ENCODE peak calls at places on chromosomes 4 and X, in five cellular contexts. One of them, this sample, is unnamed.

GRCh38 chr4:174340714-174341113 is 57.0 kb downstream of the CEP44 start:
- DNase-seq in A673: no peak
- DNase-seq in astrocyte of the spinal cord: no peak
- DNase-seq in upper lobe of right lung: no peak
- DNase-seq in IMR-90: no peak
- DNase-seq in this sample: peak

GRCh38 chrX:51568586-51568985 is 50.1 kb downstream of the CENPVL3 start:
- DNase-seq in A673: no peak
- DNase-seq in astrocyte of the spinal cord: peak
- DNase-seq in upper lobe of right lung: no peak
- DNase-seq in IMR-90: peak
- DNase-seq in this sample: peak

GRCh38 chr4:103018391-103019318 is 850 bp downstream of the SLC9B1 start:
- DNase-seq in A673: peak
- DNase-seq in astrocyte of the spinal cord: no peak
- DNase-seq in upper lobe of right lung: peak
- DNase-seq in IMR-90: no peak
- DNase-seq in this sample: no peak

GRCh38 chr4:144787365-144788263 is 141.7 kb downstream of the HHIP start:
- DNase-seq in A673: peak
- DNase-seq in astrocyte of the spinal cord: peak
- DNase-seq in upper lobe of right lung: no peak
- DNase-seq in IMR-90: peak
- DNase-seq in this sample: peak

GRCh38 chrX:149280011-149280410 is 225.1 kb downstream of the IDS start:
- DNase-seq in A673: no peak
- DNase-seq in astrocyte of the spinal cord: no peak
- DNase-seq in upper lobe of right lung: no peak
- DNase-seq in IMR-90: no peak
- DNase-seq in this sample: no peak

GRCh38 chrX:96538104-96538725 is 146.4 kb upstream of the DIAPH2 start:
- DNase-seq in A673: no peak
- DNase-seq in astrocyte of the spinal cord: no peak
- DNase-seq in upper lobe of right lung: no peak
- DNase-seq in IMR-90: no peak
- DNase-seq in this sample: no peak

GRCh38 chr4:123784626-123785025 is 388.0 kb downstream of the SPRY1 start:
- DNase-seq in A673: no peak
- DNase-seq in astrocyte of the spinal cord: no peak
- DNase-seq in upper lobe of right lung: no peak
- DNase-seq in IMR-90: no peak
- DNase-seq in this sample: no peak

GRCh38 chrX:109934935-109935334 is 68.0 kb upstream of the TMEM164 start:
- DNase-seq in A673: no peak
- DNase-seq in astrocyte of the spinal cord: peak
- DNase-seq in upper lobe of right lung: no peak
- DNase-seq in IMR-90: peak
- DNase-seq in this sample: peak

GRCh38 chrX:72247206-72247944 is 8.5 kb upstream of the ERCC6L start:
- DNase-seq in A673: no peak
- DNase-seq in astrocyte of the spinal cord: no peak
- DNase-seq in upper lobe of right lung: peak
- DNase-seq in IMR-90: peak
- DNase-seq in this sample: peak

GRCh38 chr4:54556081-54556480 is 101.7 kb upstream of the KIT start:
- DNase-seq in A673: no peak
- DNase-seq in astrocyte of the spinal cord: no peak
- DNase-seq in upper lobe of right lung: no peak
- DNase-seq in IMR-90: no peak
- DNase-seq in this sample: no peak

GRCh38 chr4:52202251-52202779 is 151.2 kb downstream of the SPATA18 start:
- DNase-seq in A673: no peak
- DNase-seq in astrocyte of the spinal cord: no peak
- DNase-seq in upper lobe of right lung: no peak
- DNase-seq in IMR-90: no peak
- DNase-seq in this sample: no peak
- H3K4me3 ChIP-seq in A673: no peak
- H3K4me3 ChIP-seq in astrocyte of the spinal cord: no peak
- H3K4me3 ChIP-seq in upper lobe of right lung: no peak
- H3K4me3 ChIP-seq in IMR-90: no peak
- H3K4me3 ChIP-seq in this sample: no peak

GRCh38 chr4:184016742-184017668 is 111.9 kb downstream of the STOX2 start:
- DNase-seq in A673: no peak
- DNase-seq in astrocyte of the spinal cord: no peak
- DNase-seq in upper lobe of right lung: no peak
- DNase-seq in IMR-90: peak
- DNase-seq in this sample: no peak

GRCh38 chr4:184024637-184025036 is 119.5 kb downstream of the STOX2 start:
- DNase-seq in A673: no peak
- DNase-seq in astrocyte of the spinal cord: no peak
- DNase-seq in upper lobe of right lung: no peak
- DNase-seq in IMR-90: no peak
- DNase-seq in this sample: no peak

GRCh38 chr4:184019084-184019483 is 114.0 kb downstream of the STOX2 start:
- DNase-seq in A673: no peak
- DNase-seq in astrocyte of the spinal cord: peak
- DNase-seq in upper lobe of right lung: no peak
- DNase-seq in IMR-90: peak
- DNase-seq in this sample: no peak

GRCh38 chr4:184019667-184020665 is 114.9 kb downstream of the STOX2 start:
- DNase-seq in A673: no peak
- DNase-seq in astrocyte of the spinal cord: no peak
- DNase-seq in upper lobe of right lung: no peak
- DNase-seq in IMR-90: no peak
- DNase-seq in this sample: no peak

GRCh38 chr4:184021389-184021788 is 116.3 kb downstream of the STOX2 start:
- DNase-seq in A673: no peak
- DNase-seq in astrocyte of the spinal cord: no peak
- DNase-seq in upper lobe of right lung: no peak
- DNase-seq in IMR-90: no peak
- DNase-seq in this sample: no peak
- TF ChIP-seq CTCF in A673: no peak
- TF ChIP-seq CTCF in astrocyte of the spinal cord: no peak
- TF ChIP-seq CTCF in upper lobe of right lung: no peak
- TF ChIP-seq CTCF in IMR-90: no peak
- TF ChIP-seq CTCF in this sample: no peak

GRCh38 chr4:7621252-7621651 is 186.5 kb upstream of the PSAPL1 start:
- DNase-seq in A673: no peak
- DNase-seq in astrocyte of the spinal cord: no peak
- DNase-seq in upper lobe of right lung: no peak
- DNase-seq in IMR-90: no peak
- DNase-seq in this sample: no peak

GRCh38 chr4:7620086-7620813 is 185.5 kb upstream of the PSAPL1 start:
- DNase-seq in A673: no peak
- DNase-seq in astrocyte of the spinal cord: no peak
- DNase-seq in upper lobe of right lung: no peak
- DNase-seq in IMR-90: no peak
- DNase-seq in this sample: no peak

GRCh38 chr4:7620814-7621176 is 186.1 kb upstream of the PSAPL1 start:
- DNase-seq in A673: no peak
- DNase-seq in astrocyte of the spinal cord: no peak
- DNase-seq in upper lobe of right lung: no peak
- DNase-seq in IMR-90: no peak
- DNase-seq in this sample: no peak

GRCh38 chr4:7616193-7616592 is 181.5 kb upstream of the PSAPL1 start:
- DNase-seq in A673: no peak
- DNase-seq in astrocyte of the spinal cord: no peak
- DNase-seq in upper lobe of right lung: no peak
- DNase-seq in IMR-90: no peak
- DNase-seq in this sample: no peak

GRCh38 chr4:7618361-7618760 is 183.6 kb upstream of the PSAPL1 start:
- DNase-seq in A673: no peak
- DNase-seq in astrocyte of the spinal cord: no peak
- DNase-seq in upper lobe of right lung: no peak
- DNase-seq in IMR-90: no peak
- DNase-seq in this sample: no peak
- H3K4me3 ChIP-seq in A673: no peak
- H3K4me3 ChIP-seq in astrocyte of the spinal cord: no peak
- H3K4me3 ChIP-seq in upper lobe of right lung: no peak
- H3K4me3 ChIP-seq in IMR-90: no peak
- H3K4me3 ChIP-seq in this sample: no peak

GRCh38 chr4:3830774-3831528 is 64.8 kb downstream of the ADRA2C start:
- DNase-seq in A673: no peak
- DNase-seq in astrocyte of the spinal cord: no peak
- DNase-seq in upper lobe of right lung: no peak
- DNase-seq in IMR-90: no peak
- DNase-seq in this sample: no peak

GRCh38 chr4:3831529-3832150 is 65.5 kb downstream of the ADRA2C start:
- DNase-seq in A673: no peak
- DNase-seq in astrocyte of the spinal cord: no peak
- DNase-seq in upper lobe of right lung: no peak
- DNase-seq in IMR-90: no peak
- DNase-seq in this sample: no peak

GRCh38 chr4:3829211-3829953 is 63.2 kb downstream of the ADRA2C start:
- DNase-seq in A673: no peak
- DNase-seq in astrocyte of the spinal cord: no peak
- DNase-seq in upper lobe of right lung: no peak
- DNase-seq in IMR-90: no peak
- DNase-seq in this sample: no peak

GRCh38 chr4:3828546-3828945 is 62.4 kb downstream of the ADRA2C start:
- DNase-seq in A673: no peak
- DNase-seq in astrocyte of the spinal cord: no peak
- DNase-seq in upper lobe of right lung: no peak
- DNase-seq in IMR-90: no peak
- DNase-seq in this sample: no peak

GRCh38 chr4:3829954-3830773 is 64.0 kb downstream of the ADRA2C start:
- DNase-seq in A673: peak
- DNase-seq in astrocyte of the spinal cord: no peak
- DNase-seq in upper lobe of right lung: no peak
- DNase-seq in IMR-90: no peak
- DNase-seq in this sample: no peak
- TF ChIP-seq CTCF in A673: peak
- TF ChIP-seq CTCF in astrocyte of the spinal cord: no peak
- TF ChIP-seq CTCF in upper lobe of right lung: no peak
- TF ChIP-seq CTCF in IMR-90: no peak
- TF ChIP-seq CTCF in this sample: no peak

GRCh38 chr4:26029512-26030131 is 115.6 kb downstream of the SMIM20 start:
- DNase-seq in A673: no peak
- DNase-seq in astrocyte of the spinal cord: no peak
- DNase-seq in upper lobe of right lung: no peak
- DNase-seq in IMR-90: no peak
- DNase-seq in this sample: no peak

GRCh38 chr4:26028133-26028792 is 114.2 kb downstream of the SMIM20 start:
- DNase-seq in A673: no peak
- DNase-seq in astrocyte of the spinal cord: no peak
- DNase-seq in upper lobe of right lung: no peak
- DNase-seq in IMR-90: no peak
- DNase-seq in this sample: no peak

GRCh38 chr4:26030260-26030667 is 116.2 kb downstream of the SMIM20 start:
- DNase-seq in A673: no peak
- DNase-seq in astrocyte of the spinal cord: no peak
- DNase-seq in upper lobe of right lung: no peak
- DNase-seq in IMR-90: no peak
- DNase-seq in this sample: no peak

GRCh38 chr4:26030780-26031179 is 116.8 kb downstream of the SMIM20 start:
- DNase-seq in A673: no peak
- DNase-seq in astrocyte of the spinal cord: no peak
- DNase-seq in upper lobe of right lung: no peak
- DNase-seq in IMR-90: no peak
- DNase-seq in this sample: no peak

GRCh38 chr4:26028793-26029511 is 114.9 kb downstream of the SMIM20 start:
- DNase-seq in A673: peak
- DNase-seq in astrocyte of the spinal cord: peak
- DNase-seq in upper lobe of right lung: peak
- DNase-seq in IMR-90: peak
- DNase-seq in this sample: peak
- H3K4me3 ChIP-seq in A673: no peak
- H3K4me3 ChIP-seq in astrocyte of the spinal cord: no peak
- H3K4me3 ChIP-seq in upper lobe of right lung: no peak
- H3K4me3 ChIP-seq in IMR-90: no peak
- H3K4me3 ChIP-seq in this sample: no peak

GRCh38 chr4:26859762-26860156 is 882 bp upstream of the STIM2 start:
- DNase-seq in A673: no peak
- DNase-seq in astrocyte of the spinal cord: no peak
- DNase-seq in upper lobe of right lung: no peak
- DNase-seq in IMR-90: no peak
- DNase-seq in this sample: no peak
- TF ChIP-seq CTCF in A673: no peak
- TF ChIP-seq CTCF in astrocyte of the spinal cord: no peak
- TF ChIP-seq CTCF in upper lobe of right lung: no peak
- TF ChIP-seq CTCF in IMR-90: no peak
- TF ChIP-seq CTCF in this sample: no peak

GRCh38 chrX:18994713-18995112 is 10.8 kb upstream of the PHKA2 start:
- DNase-seq in A673: no peak
- DNase-seq in astrocyte of the spinal cord: peak
- DNase-seq in upper lobe of right lung: no peak
- DNase-seq in IMR-90: peak
- DNase-seq in this sample: peak
- H3K4me3 ChIP-seq in A673: no peak
- H3K4me3 ChIP-seq in astrocyte of the spinal cord: no peak
- H3K4me3 ChIP-seq in upper lobe of right lung: no peak
- H3K4me3 ChIP-seq in IMR-90: no peak
- H3K4me3 ChIP-seq in this sample: no peak

DNA sequence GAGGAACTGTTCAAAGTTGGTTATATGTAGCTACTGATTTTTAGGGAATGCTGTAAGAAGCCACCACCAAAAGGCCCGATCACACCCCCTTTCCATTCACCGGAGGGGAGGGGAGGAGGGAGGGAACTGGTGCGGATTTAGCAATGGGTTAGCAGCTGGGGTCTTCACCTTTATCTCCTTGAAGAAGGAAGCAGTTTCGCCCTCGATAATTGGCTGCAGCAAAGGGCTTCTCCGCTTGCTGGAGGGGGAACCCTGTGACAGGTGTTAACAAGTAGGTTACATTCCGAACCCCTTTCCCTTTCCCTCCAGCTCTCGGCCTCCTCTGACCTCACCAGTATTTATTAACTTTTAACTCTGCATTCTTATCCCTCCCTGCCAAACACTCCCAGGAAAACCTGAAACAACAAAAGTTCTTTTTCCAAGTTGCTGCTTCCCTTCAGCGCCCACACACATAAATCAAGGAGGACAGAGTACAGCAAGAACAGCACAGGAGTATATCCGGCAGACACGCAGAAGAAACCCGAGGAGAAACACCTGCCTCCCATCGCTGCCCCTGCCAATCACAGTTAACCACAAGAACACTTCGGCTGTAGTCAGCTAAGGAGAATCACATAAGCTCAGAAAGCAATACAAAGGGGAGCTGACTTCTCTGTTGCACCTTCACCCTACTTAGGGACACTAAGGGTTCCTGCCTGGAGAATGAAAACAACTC is 39.8 kb upstream of the NAP1L5 start:
- DNase-seq in A673: no peak
- DNase-seq in astrocyte of the spinal cord: peak
- DNase-seq in upper lobe of right lung: no peak
- DNase-seq in IMR-90: peak
- DNase-seq in this sample: peak
- TF ChIP-seq CTCF in A673: no peak
- TF ChIP-seq CTCF in astrocyte of the spinal cord: no peak
- TF ChIP-seq CTCF in upper lobe of right lung: no peak
- TF ChIP-seq CTCF in IMR-90: no peak
- TF ChIP-seq CTCF in this sample: no peak